ENCODE peak calls at places on chromosomes 11 and 22, in seven cellular contexts. K is psoas muscle, N is H7, W is tibial nerve, J is left ventricle myocardium inferior, V is cardiac muscle cell, H is OCI-LY7. L is an unnamed sample.

GRCh38 chr11:109026891-109027489 is 362.1 kb downstream of the DDX10 start:
- DNase-seq in H (no peak), V (no peak), J (no peak), W (no peak), K (no peak), N (no peak), L (no peak)

GRCh38 chr11:783581-784015 is 6.3 kb downstream of the CEND1 start:
- DNase-seq in K (peak; percentile 87), N (peak; percentile 97), J (peak; percentile 68), V (peak; percentile 89), W (peak; percentile 17), H (no peak), L (peak; percentile 85)

GRCh38 chr11:118918128-118918685 is 7.5 kb downstream of the BCL9L start:
- DNase-seq in W (peak; percentile 88), V (no peak), K (peak; percentile 88), N (peak; percentile 78), H (no peak), J (peak; percentile 72), L (no peak)

GRCh38 chr11:84922836-84923235 is 704.3 kb downstream of the DLG2 start:
- DNase-seq in J (no peak), N (no peak), W (no peak), H (no peak), K (no peak), V (peak; percentile 25), L (no peak)

GRCh38 chr11:100004541-100004940 is 682.5 kb upstream of the ARHGAP42 start:
- DNase-seq in N (no peak), V (no peak), H (no peak), W (no peak), J (no peak), K (no peak), L (no peak)

GRCh38 chr22:38317995-38318715 is 922 bp upstream of the CSNK1E start:
- DNase-seq in W (peak; percentile 69), H (no peak), K (peak; percentile 74), V (no peak), J (peak; percentile 63), N (no peak), L (peak; percentile 80)

GRCh38 chr11:21037836-21038235 is 368.4 kb downstream of the NELL1 start:
- DNase-seq in H (no peak), K (no peak), N (no peak), W (no peak), J (no peak), V (no peak), L (no peak)

GRCh38 chr11:88709567-88709966 is 356.2 kb downstream of the GRM5 start:
- DNase-seq in W (no peak), N (no peak), V (no peak), J (no peak), K (no peak), H (no peak), L (no peak)

GRCh38 chr22:25645266-25645665 is 80.8 kb downstream of the GRK3 start:
- DNase-seq in H (no peak), V (no peak), J (no peak), N (no peak), K (no peak), W (no peak), L (no peak)

GRCh38 chr11:10387209-10388083 is 67.6 kb upstream of the AMPD3 start:
- DNase-seq in H (no peak), J (peak; percentile 61), K (peak; percentile 77), W (peak; percentile 77), V (no peak), N (no peak), L (peak; percentile 81)

GRCh38 chr22:22099833-22100812 is 117.5 kb upstream of the TOP3B start:
- DNase-seq in K (no peak), J (no peak), H (peak; percentile 71), N (peak; percentile 52), V (no peak), W (no peak), L (no peak)

GRCh38 chr11:99422581-99423434 is 402.1 kb downstream of the CNTN5 start:
- DNase-seq in K (no peak), J (no peak), V (no peak), W (no peak), H (no peak), N (no peak), L (no peak)

GRCh38 chr11:104319396-104319795 is 155.4 kb upstream of the PDGFD start:
- DNase-seq in W (no peak), N (no peak), K (no peak), V (no peak), J (no peak), H (no peak), L (no peak)

GRCh38 chr11:83070044-83070877 is 1.4 kb downstream of the RAB30 start:
- DNase-seq in K (no peak), N (peak; percentile 27), H (no peak), W (no peak), J (no peak), V (no peak), L (no peak)

GRCh38 chr22:23072035-23072910 is 2.0 kb downstream of the GNAZ start:
- DNase-seq in V (no peak), H (no peak), W (no peak), J (peak; percentile 2), K (peak; percentile 4), N (no peak), L (no peak)

GRCh38 chr11:120710354-120711187 is 199.0 kb downstream of the GRIK4 start:
- DNase-seq in V (peak; percentile 13), K (peak; percentile 39), N (peak; percentile 76), W (peak; percentile 83), J (no peak), H (no peak), L (peak; percentile 55)

GRCh38 chr22:47127441-47127871 is 365.0 kb downstream of the TBC1D22A start:
- DNase-seq in J (no peak), H (no peak), K (no peak), W (no peak), V (no peak), N (no peak), L (no peak)

DNA sequence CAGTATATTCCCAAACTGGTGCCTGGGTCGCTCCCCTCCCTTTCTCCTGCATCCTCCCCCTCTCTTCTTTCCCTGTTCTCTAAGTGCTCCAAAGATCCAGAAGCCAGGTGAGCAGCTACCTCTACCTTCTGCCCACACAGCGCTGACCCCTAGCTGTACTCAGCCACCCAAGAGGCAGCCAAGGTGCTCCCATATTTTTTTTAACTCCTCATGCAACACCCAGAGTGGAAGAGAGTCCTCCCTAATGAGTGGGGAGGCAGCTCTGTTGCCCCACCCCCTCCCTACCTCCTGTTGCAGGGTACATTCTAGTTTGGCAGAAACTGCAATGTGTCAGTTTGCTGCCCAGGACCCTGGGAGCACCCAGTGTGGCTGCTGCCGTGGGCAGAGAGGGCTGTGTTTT is 40.2 kb downstream of the RPL27A start:
- DNase-seq in N (no peak), K (no peak), H (no peak), W (no peak), V (no peak), J (no peak), L (no peak)
- H3K4me3 ChIP-seq in N (no peak overlapping the region), K (no peak overlapping the region), H (no peak overlapping the region), W (no peak overlapping the region), V (no peak overlapping the region), J (no peak overlapping the region), L (no peak overlapping the region)

GRCh38 chr11:111373590-111373989 is 5.5 kb downstream of the POU2AF1 start:
- DNase-seq in V (no peak), N (no peak), J (no peak), W (no peak), K (no peak), H (no peak), L (no peak)

GRCh38 chr11:111378773-111379499 is at the start of gene POU2AF1:
- DNase-seq in K (no peak), W (no peak), H (peak; percentile 95), J (peak; percentile 18), V (no peak), N (peak; percentile 47), L (peak; percentile 62)

GRCh38 chr11:111378185-111378772 is 796 bp downstream of the POU2AF1 start:
- DNase-seq in V (no peak), K (no peak), N (no peak), W (no peak), H (peak; percentile 53), J (no peak), L (no peak)

GRCh38 chr11:111379500-111380136 is 543 bp upstream of the POU2AF1 start:
- DNase-seq in V (no peak), N (no peak), W (no peak), H (peak; percentile 94), J (no peak), K (no peak), L (no peak)

DNA sequence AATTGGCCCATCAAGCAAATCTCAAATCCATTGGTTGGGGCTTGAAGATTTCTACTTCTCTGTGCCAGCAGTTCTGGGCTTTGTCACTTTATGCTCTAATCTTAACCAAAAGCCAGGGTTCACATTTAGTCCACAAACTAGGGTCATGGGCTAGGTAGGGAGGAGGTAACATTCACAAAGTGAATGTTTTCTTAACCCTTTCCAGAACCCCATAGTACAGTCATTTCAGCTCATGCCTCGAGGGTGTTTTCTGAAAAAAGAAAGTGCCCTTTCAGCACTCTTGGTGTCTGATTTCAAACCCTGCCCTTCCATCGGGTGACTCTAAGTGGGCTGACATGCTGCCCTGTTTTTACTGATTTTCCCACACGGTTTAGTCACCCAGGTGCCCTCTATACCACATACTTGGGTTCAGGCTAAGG is 2.6 kb downstream of the POU2AF1 start:
- DNase-seq in W (no peak), N (no peak), J (no peak), K (no peak), H (no peak), V (no peak), L (no peak)
- H3K4me3 ChIP-seq in W (no peak overlapping the region), N (no peak overlapping the region), J (no peak overlapping the region), K (no peak overlapping the region), H (peak overlapping the region; percentile 92), V (no peak overlapping the region), L (no peak overlapping the region)

DNA sequence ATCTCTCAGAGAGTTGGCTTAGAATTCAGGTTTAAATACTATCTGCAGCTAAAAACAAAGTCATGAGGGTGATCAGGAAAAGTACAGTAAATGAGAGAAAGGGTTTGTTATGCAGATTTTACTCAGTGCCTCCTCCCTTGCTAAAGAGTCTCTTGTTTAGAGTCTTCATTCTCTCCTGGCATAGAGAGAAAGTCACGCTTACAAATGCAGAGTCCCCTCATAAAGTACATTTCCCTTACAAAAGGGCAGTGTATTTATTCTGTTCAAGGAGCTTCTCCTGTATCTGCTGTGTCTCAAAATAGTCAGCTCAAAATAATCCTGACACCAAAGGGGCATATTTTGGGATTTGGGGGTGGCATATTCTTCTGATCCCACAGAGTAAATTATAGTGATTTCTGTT is 102.8 kb downstream of the MTNR1B start:
- DNase-seq in J (no peak), W (no peak), H (no peak), V (no peak), N (peak; percentile 39), K (no peak), L (no peak)
- H3K4me3 ChIP-seq in J (no peak overlapping the region), W (no peak overlapping the region), H (no peak overlapping the region), V (no peak overlapping the region), N (no peak overlapping the region), K (no peak overlapping the region), L (no peak overlapping the region)

DNA sequence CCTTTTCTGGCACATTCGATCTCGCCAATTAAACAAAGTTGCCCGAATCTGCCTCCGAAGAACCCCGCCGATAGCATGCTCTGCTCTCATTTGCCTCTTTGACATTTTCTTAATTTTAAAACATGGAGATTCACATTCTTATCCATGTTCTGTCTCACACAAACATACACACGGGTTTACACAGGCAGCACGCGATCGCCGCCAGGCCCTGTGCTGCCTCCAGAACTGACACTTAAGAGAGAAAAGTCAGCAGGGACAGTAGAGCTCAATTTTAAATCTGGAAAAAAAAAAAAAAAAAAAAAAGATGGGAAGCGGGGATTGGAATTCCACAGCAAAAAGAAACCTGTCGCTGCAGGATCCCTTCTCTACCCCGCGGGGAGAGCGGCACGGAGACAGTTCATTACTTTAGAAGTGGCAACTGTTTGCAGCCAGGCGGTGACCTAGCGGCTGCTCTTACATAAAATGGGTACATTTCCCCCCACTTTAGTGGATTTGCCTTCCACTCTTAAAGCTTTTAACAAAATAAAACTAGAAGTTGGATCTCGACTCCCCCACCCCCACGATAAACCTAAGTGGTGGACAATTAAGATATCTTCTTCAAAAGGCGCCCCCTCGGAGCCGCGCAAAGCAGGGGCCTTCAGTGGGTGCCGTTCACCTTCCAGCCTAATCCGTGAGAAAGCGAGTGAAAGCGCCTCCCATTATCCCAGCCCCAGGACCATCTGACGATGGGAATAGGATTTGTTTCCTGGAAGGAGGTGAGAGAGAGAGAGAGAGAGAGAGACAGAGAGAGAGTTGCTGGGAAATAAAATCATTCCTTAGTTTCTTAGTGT is 13.7 kb downstream of the PAX6 start:
- DNase-seq in J (no peak), V (no peak), N (peak; percentile 50), H (no peak), W (no peak), K (no peak), L (no peak)
- H3K4me3 ChIP-seq in J (no peak overlapping the region), V (no peak overlapping the region), N (peak overlapping the region; percentile 48), H (no peak overlapping the region), W (no peak overlapping the region), K (no peak overlapping the region), L (no peak overlapping the region)